ENCODE peak calls at places on chromosomes 13 and 19, in seven cellular contexts. U, C, M, Y, F, Z and B are unnamed samples.

GRCh38 chr19:990119-990571 is 6.0 kb downstream of the WDR18 start:
- DNase-seq in U (peak; percentile 58), C (no peak), M (no peak), Y (no peak), F (no peak), Z (no peak), B (no peak)

GRCh38 chr19:33430674-33431277 is 57.3 kb downstream of the CEBPG start:
- DNase-seq in U (peak; percentile 79), C (peak; percentile 81), M (peak; percentile 77), Y (no peak), F (peak; percentile 69), Z (no peak), B (peak; percentile 87)

GRCh38 chr19:43782689-43783231 is 2.0 kb upstream of the KCNN4 start:
- DNase-seq in U (no peak), C (no peak), M (no peak), Y (no peak), F (no peak), Z (no peak), B (no peak)

GRCh38 chr13:71801781-71802180 is 65.2 kb downstream of the DACH1 start:
- DNase-seq in U (no peak), C (peak; percentile 63), M (no peak), Y (no peak), F (no peak), Z (no peak), B (peak; percentile 50)

GRCh38 chr19:9941646-9942045 is 5.3 kb upstream of the OLFM2 start:
- DNase-seq in U (no peak), C (no peak), M (no peak), Y (no peak), F (no peak), Z (no peak), B (no peak)

GRCh38 chr19:44903602-44904425 is 1.8 kb upstream of the APOE start:
- DNase-seq in U (peak; percentile 86), C (peak; percentile 65), M (peak; percentile 75), Y (peak; percentile 56), F (peak; percentile 59), Z (peak; percentile 68), B (peak; percentile 82)

GRCh38 chr19:40610396-40611064 is 9.4 kb downstream of the LTBP4 start:
- DNase-seq in U (peak; percentile 55), C (no peak), M (peak; percentile 86), Y (no peak), F (peak; percentile 78), Z (no peak), B (peak; percentile 67)

GRCh38 chr13:50916701-50917184 is 7.2 kb downstream of the RNASEH2B start:
- DNase-seq in U (no peak), C (peak; percentile 9), M (peak; percentile 51), Y (no peak), F (no peak), Z (no peak), B (no peak)

GRCh38 chr13:97521726-97522125 is 87.8 kb downstream of the RAP2A start:
- DNase-seq in U (no peak), C (no peak), M (no peak), Y (no peak), F (no peak), Z (no peak), B (no peak)

GRCh38 chr13:28559636-28560259 is 64.8 kb upstream of the FLT1 start:
- DNase-seq in U (no peak), C (no peak), M (no peak), Y (no peak), F (no peak), Z (no peak), B (no peak)

GRCh38 chr19:28546148-28546685 is 666.7 kb downstream of the UQCRFS1 start:
- DNase-seq in U (no peak), C (no peak), M (no peak), Y (no peak), F (no peak), Z (no peak), B (no peak)

GRCh38 chr19:17468302-17469091 is 1.8 kb upstream of the SLC27A1 start:
- DNase-seq in U (peak; percentile 78), C (no peak), M (peak; percentile 67), Y (peak; percentile 42), F (no peak), Z (peak; percentile 77), B (no peak)
- H3K4me1 ChIP-seq in U (peaks cover 29% of the 10 kb centered on the region), C (peaks cover 8% of the 10 kb centered on the region), M (no peaks in the 10 kb centered on the region), Y (peaks cover 15% of the 10 kb centered on the region), F (peaks cover 6% of the 10 kb centered on the region), Z (peaks cover 12% of the 10 kb centered on the region), B (peaks cover 5% of the 10 kb centered on the region)

GRCh38 chr19:3656073-3656746 is 29.6 kb upstream of the CACTIN start:
- DNase-seq in U (no peak), C (no peak), M (no peak), Y (no peak), F (no peak), Z (no peak), B (no peak)
- H3K4me1 ChIP-seq in U (peaks cover 3% of the 10 kb centered on the region), C (peaks cover 11% of the 10 kb centered on the region), M (no peaks in the 10 kb centered on the region), Y (no peaks in the 10 kb centered on the region), F (no peaks in the 10 kb centered on the region), Z (no peaks in the 10 kb centered on the region), B (no peaks in the 10 kb centered on the region)

DNA sequence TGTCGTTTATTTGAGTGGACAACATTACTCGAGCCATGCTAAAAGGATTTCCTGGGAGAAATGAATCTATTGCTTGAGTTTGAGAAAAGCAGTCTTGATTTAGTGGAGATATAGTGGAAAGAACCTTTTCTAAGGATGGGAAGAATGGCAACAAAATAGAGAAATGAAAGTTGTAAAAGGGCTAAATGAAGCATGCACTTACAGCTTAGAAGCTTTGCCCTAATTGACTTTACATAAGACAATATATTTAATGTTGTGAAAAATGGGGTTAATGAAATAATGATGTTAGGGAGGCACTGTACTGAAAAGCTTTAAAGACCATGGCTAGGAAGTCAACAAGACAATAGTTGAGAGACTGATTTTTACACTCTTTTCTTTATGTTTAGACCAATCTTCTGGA is 35.4 kb downstream of the SLC10A2 start:
- DNase-seq in U (no peak), C (no peak), M (no peak), Y (no peak), F (no peak), Z (no peak), B (no peak)
- H3K4me1 ChIP-seq in U (no peaks in the 10 kb centered on the region), C (no peaks in the 10 kb centered on the region), M (no peaks in the 10 kb centered on the region), Y (no peaks in the 10 kb centered on the region), F (no peaks in the 10 kb centered on the region), Z (no peaks in the 10 kb centered on the region), B (no peaks in the 10 kb centered on the region)

GRCh38 chr19:49847731-49848696 is 2.9 kb upstream of the PTOV1 start:
- DNase-seq in U (no peak), C (peak; percentile 79), M (no peak), Y (no peak), F (no peak), Z (no peak), B (no peak)

GRCh38 chr19:49850487-49851342 is at the start of gene PTOV1:
- DNase-seq in U (peak; percentile 95), C (peak; percentile 96), M (peak; percentile 94), Y (peak; percentile 92), F (peak; percentile 87), Z (peak; percentile 89), B (peak; percentile 93)

GRCh38 chr19:49850221-49850486 is 805 bp upstream of the PTOV1 start:
- DNase-seq in U (no peak), C (no peak), M (no peak), Y (peak; percentile 35), F (no peak), Z (no peak), B (no peak)

GRCh38 chr19:49849433-49850220 is 1.3 kb upstream of the PTOV1 start:
- DNase-seq in U (no peak), C (no peak), M (no peak), Y (no peak), F (no peak), Z (no peak), B (no peak)

GRCh38 chr19:49848938-49849337 is 2.0 kb upstream of the PTOV1 start:
- DNase-seq in U (no peak), C (no peak), M (no peak), Y (no peak), F (no peak), Z (no peak), B (no peak)
- H3K4me1 ChIP-seq in U (peaks cover 20% of the 10 kb centered on the region), C (peaks cover 19% of the 10 kb centered on the region), M (no peaks in the 10 kb centered on the region), Y (peaks cover 11% of the 10 kb centered on the region), F (peaks cover 25% of the 10 kb centered on the region), Z (peaks cover 5% of the 10 kb centered on the region), B (peaks cover 2% of the 10 kb centered on the region)

GRCh38 chr13:26585136-26585535 is 27.7 kb downstream of the WASF3 start:
- DNase-seq in U (no peak), C (no peak), M (no peak), Y (no peak), F (no peak), Z (no peak), B (no peak)
- H3K4me1 ChIP-seq in U (peaks cover 6% of the 10 kb centered on the region), C (no peaks in the 10 kb centered on the region), M (peaks cover 3% of the 10 kb centered on the region), Y (no peaks in the 10 kb centered on the region), F (no peaks in the 10 kb centered on the region), Z (peaks cover 7% of the 10 kb centered on the region), B (no peaks in the 10 kb centered on the region)

GRCh38 chr19:2787115-2787514 is 1.8 kb downstream of the THOP1 start:
- DNase-seq in U (no peak), C (no peak), M (no peak), Y (no peak), F (no peak), Z (no peak), B (no peak)
- H3K4me1 ChIP-seq in U (peaks cover 23% of the 10 kb centered on the region), C (peaks cover 14% of the 10 kb centered on the region), M (no peaks in the 10 kb centered on the region), Y (peaks cover 9% of the 10 kb centered on the region), F (peaks cover 25% of the 10 kb centered on the region), Z (peaks cover 20% of the 10 kb centered on the region), B (peaks cover 2% of the 10 kb centered on the region)